ENCODE peak calls at places on chromosomes 3 and 15, in ten cellular contexts. One of them, this sample, is unnamed.

GRCh38 chr3:23763040-23763477 is 42.7 kb upstream of the UBE2E1 start:
- DNase-seq in CD8-positive, alpha-beta memory T cell: no peak
- DNase-seq in neuronal stem cell: no peak
- DNase-seq in HepG2: no peak
- DNase-seq in BJ: no peak
- DNase-seq in right cardiac atrium: no peak
- DNase-seq in cardiac muscle cell: peak; percentile 62
- DNase-seq in fibroblast of lung: peak; percentile 51
- DNase-seq in body of pancreas: no peak
- DNase-seq in upper lobe of right lung: no peak
- DNase-seq in this sample: no peak

GRCh38 chr15:71252036-71252898 is 137.0 kb downstream of the THSD4 start:
- DNase-seq in CD8-positive, alpha-beta memory T cell: no peak
- DNase-seq in neuronal stem cell: no peak
- DNase-seq in HepG2: no peak
- DNase-seq in BJ: no peak
- DNase-seq in right cardiac atrium: peak; percentile 44
- DNase-seq in cardiac muscle cell: peak; percentile 59
- DNase-seq in fibroblast of lung: peak; percentile 61
- DNase-seq in body of pancreas: no peak
- DNase-seq in upper lobe of right lung: no peak
- DNase-seq in this sample: no peak

GRCh38 chr15:90513448-90513847 is 16.3 kb upstream of the CRTC3 start:
- DNase-seq in CD8-positive, alpha-beta memory T cell: no peak
- DNase-seq in neuronal stem cell: no peak
- DNase-seq in HepG2: peak; percentile 59
- DNase-seq in BJ: no peak
- DNase-seq in right cardiac atrium: no peak
- DNase-seq in cardiac muscle cell: no peak
- DNase-seq in fibroblast of lung: peak; percentile 49
- DNase-seq in body of pancreas: no peak
- DNase-seq in upper lobe of right lung: no peak
- DNase-seq in this sample: no peak

GRCh38 chr3:151553873-151554272 is 93.0 kb upstream of the IGSF10 start:
- DNase-seq in CD8-positive, alpha-beta memory T cell: no peak
- DNase-seq in neuronal stem cell: no peak
- DNase-seq in HepG2: no peak
- DNase-seq in BJ: no peak
- DNase-seq in right cardiac atrium: peak; percentile 76
- DNase-seq in cardiac muscle cell: peak; percentile 94
- DNase-seq in fibroblast of lung: no peak
- DNase-seq in body of pancreas: peak; percentile 52
- DNase-seq in upper lobe of right lung: no peak
- DNase-seq in this sample: no peak

GRCh38 chr15:69265347-69265955 is 33.3 kb upstream of the PAQR5 start:
- DNase-seq in CD8-positive, alpha-beta memory T cell: no peak
- DNase-seq in neuronal stem cell: no peak
- DNase-seq in HepG2: peak; percentile 47
- DNase-seq in BJ: no peak
- DNase-seq in right cardiac atrium: no peak
- DNase-seq in cardiac muscle cell: peak; percentile 49
- DNase-seq in fibroblast of lung: peak; percentile 25
- DNase-seq in body of pancreas: no peak
- DNase-seq in upper lobe of right lung: no peak
- DNase-seq in this sample: peak; percentile 28

GRCh38 chr3:135238201-135238600 is 443.1 kb downstream of the EPHB1 start:
- DNase-seq in CD8-positive, alpha-beta memory T cell: no peak
- DNase-seq in neuronal stem cell: no peak
- DNase-seq in HepG2: no peak
- DNase-seq in BJ: no peak
- DNase-seq in right cardiac atrium: no peak
- DNase-seq in cardiac muscle cell: no peak
- DNase-seq in fibroblast of lung: no peak
- DNase-seq in body of pancreas: no peak
- DNase-seq in upper lobe of right lung: no peak
- DNase-seq in this sample: no peak

GRCh38 chr3:148460686-148461085 is 237.0 kb upstream of the AGTR1 start:
- DNase-seq in CD8-positive, alpha-beta memory T cell: no peak
- DNase-seq in neuronal stem cell: no peak
- DNase-seq in HepG2: peak; percentile 7
- DNase-seq in BJ: no peak
- DNase-seq in right cardiac atrium: no peak
- DNase-seq in cardiac muscle cell: no peak
- DNase-seq in fibroblast of lung: no peak
- DNase-seq in body of pancreas: no peak
- DNase-seq in upper lobe of right lung: no peak
- DNase-seq in this sample: no peak

GRCh38 chr15:33844186-33844585 is 124.1 kb upstream of the CHRM5 start:
- DNase-seq in CD8-positive, alpha-beta memory T cell: no peak
- DNase-seq in neuronal stem cell: no peak
- DNase-seq in HepG2: no peak
- DNase-seq in BJ: no peak
- DNase-seq in right cardiac atrium: no peak
- DNase-seq in cardiac muscle cell: no peak
- DNase-seq in fibroblast of lung: no peak
- DNase-seq in body of pancreas: no peak
- DNase-seq in upper lobe of right lung: no peak
- DNase-seq in this sample: no peak

GRCh38 chr15:35522061-35522460 is 23.9 kb downstream of the DPH6 start:
- DNase-seq in CD8-positive, alpha-beta memory T cell: no peak
- DNase-seq in neuronal stem cell: no peak
- DNase-seq in HepG2: no peak
- DNase-seq in BJ: no peak
- DNase-seq in right cardiac atrium: no peak
- DNase-seq in cardiac muscle cell: peak; percentile 26
- DNase-seq in fibroblast of lung: no peak
- DNase-seq in body of pancreas: no peak
- DNase-seq in upper lobe of right lung: no peak
- DNase-seq in this sample: no peak

GRCh38 chr15:81909229-81910087 is 136.4 kb downstream of the MEX3B start:
- DNase-seq in CD8-positive, alpha-beta memory T cell: no peak
- DNase-seq in neuronal stem cell: no peak
- DNase-seq in HepG2: no peak
- DNase-seq in BJ: no peak
- DNase-seq in right cardiac atrium: no peak
- DNase-seq in cardiac muscle cell: no peak
- DNase-seq in fibroblast of lung: no peak
- DNase-seq in body of pancreas: no peak
- DNase-seq in upper lobe of right lung: no peak
- DNase-seq in this sample: no peak

GRCh38 chr15:49688135-49688790 is 67.4 kb downstream of the DTWD1 start:
- DNase-seq in CD8-positive, alpha-beta memory T cell: no peak
- DNase-seq in neuronal stem cell: no peak
- DNase-seq in HepG2: no peak
- DNase-seq in BJ: no peak
- DNase-seq in right cardiac atrium: no peak
- DNase-seq in cardiac muscle cell: peak; percentile 36
- DNase-seq in fibroblast of lung: no peak
- DNase-seq in body of pancreas: no peak
- DNase-seq in upper lobe of right lung: no peak
- DNase-seq in this sample: no peak

GRCh38 chr15:51759557-51760070 is 8.2 kb downstream of the TMOD2 start:
- DNase-seq in CD8-positive, alpha-beta memory T cell: no peak
- DNase-seq in neuronal stem cell: no peak
- DNase-seq in HepG2: peak; percentile 6
- DNase-seq in BJ: peak; percentile 83
- DNase-seq in right cardiac atrium: peak; percentile 85
- DNase-seq in cardiac muscle cell: peak; percentile 98
- DNase-seq in fibroblast of lung: peak; percentile 95
- DNase-seq in body of pancreas: peak; percentile 65
- DNase-seq in upper lobe of right lung: peak; percentile 67
- DNase-seq in this sample: no peak

GRCh38 chr3:132659000-132659369 is 624 bp downstream of the ACAD11 start:
- DNase-seq in CD8-positive, alpha-beta memory T cell: no peak
- DNase-seq in neuronal stem cell: no peak
- DNase-seq in HepG2: no peak
- DNase-seq in BJ: no peak
- DNase-seq in right cardiac atrium: no peak
- DNase-seq in cardiac muscle cell: no peak
- DNase-seq in fibroblast of lung: no peak
- DNase-seq in body of pancreas: no peak
- DNase-seq in upper lobe of right lung: no peak
- DNase-seq in this sample: no peak

GRCh38 chr3:144708437-144708836 is 736.8 kb downstream of the DIPK2A start:
- DNase-seq in CD8-positive, alpha-beta memory T cell: no peak
- DNase-seq in neuronal stem cell: no peak
- DNase-seq in HepG2: no peak
- DNase-seq in BJ: no peak
- DNase-seq in right cardiac atrium: no peak
- DNase-seq in cardiac muscle cell: no peak
- DNase-seq in fibroblast of lung: no peak
- DNase-seq in body of pancreas: no peak
- DNase-seq in upper lobe of right lung: no peak
- DNase-seq in this sample: no peak

GRCh38 chr15:23420806-23421575 is 26.1 kb downstream of the GOLGA6L2 start:
- DNase-seq in CD8-positive, alpha-beta memory T cell: no peak
- DNase-seq in neuronal stem cell: no peak
- DNase-seq in HepG2: no peak
- DNase-seq in BJ: no peak
- DNase-seq in right cardiac atrium: peak; percentile 59
- DNase-seq in cardiac muscle cell: no peak
- DNase-seq in fibroblast of lung: no peak
- DNase-seq in body of pancreas: no peak
- DNase-seq in upper lobe of right lung: peak; percentile 47
- DNase-seq in this sample: no peak

GRCh38 chr15:41194444-41194843 is 36.1 kb downstream of the EXD1 start:
- DNase-seq in CD8-positive, alpha-beta memory T cell: no peak
- DNase-seq in neuronal stem cell: no peak
- DNase-seq in HepG2: no peak
- DNase-seq in BJ: no peak
- DNase-seq in right cardiac atrium: no peak
- DNase-seq in cardiac muscle cell: no peak
- DNase-seq in fibroblast of lung: no peak
- DNase-seq in body of pancreas: no peak
- DNase-seq in upper lobe of right lung: no peak
- DNase-seq in this sample: no peak

DNA sequence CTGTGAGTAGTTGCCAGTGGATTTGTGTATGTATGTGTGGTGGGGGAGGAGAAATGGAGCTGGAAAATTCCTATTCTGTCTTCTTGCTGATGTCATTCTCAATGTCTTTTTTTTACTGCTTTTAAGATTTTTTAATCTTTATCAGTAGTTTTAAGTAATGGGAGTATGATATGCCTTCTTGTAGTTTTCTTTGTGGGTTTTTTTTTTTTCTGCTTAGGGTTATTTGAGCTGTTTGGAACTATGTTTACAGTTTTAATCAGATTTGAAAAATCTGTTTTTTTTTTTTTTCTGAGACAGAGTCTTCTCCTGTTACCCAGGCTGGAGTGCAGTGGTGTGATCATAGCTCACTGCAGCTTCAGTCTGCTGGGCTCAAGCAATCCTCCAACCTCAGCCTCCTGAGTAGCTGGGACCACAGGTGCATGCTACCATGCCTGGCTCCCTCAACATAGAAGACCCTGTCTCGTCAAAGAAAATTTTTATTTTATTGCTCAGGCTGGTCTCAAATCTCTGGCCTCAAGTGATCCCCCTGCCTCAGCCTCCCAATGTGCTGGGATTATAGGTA is 37.1 kb downstream of the RPL39L start:
- DNase-seq in CD8-positive, alpha-beta memory T cell: no peak
- DNase-seq in neuronal stem cell: no peak
- DNase-seq in HepG2: no peak
- DNase-seq in BJ: no peak
- DNase-seq in right cardiac atrium: no peak
- DNase-seq in cardiac muscle cell: no peak
- DNase-seq in fibroblast of lung: no peak
- DNase-seq in body of pancreas: no peak
- DNase-seq in upper lobe of right lung: no peak
- DNase-seq in this sample: no peak
- H3K4me3 ChIP-seq in CD8-positive, alpha-beta memory T cell: peak overlapping the region; percentile 43
- H3K4me3 ChIP-seq in neuronal stem cell: no peak overlapping the region
- H3K4me3 ChIP-seq in HepG2: peak overlapping the region; percentile 35
- H3K4me3 ChIP-seq in BJ: peak overlapping the region; percentile 22
- H3K4me3 ChIP-seq in right cardiac atrium: peak overlapping the region; percentile 12
- H3K4me3 ChIP-seq in cardiac muscle cell: no peak overlapping the region
- H3K4me3 ChIP-seq in fibroblast of lung: peak overlapping the region; percentile 3
- H3K4me3 ChIP-seq in body of pancreas: no peak overlapping the region
- H3K4me3 ChIP-seq in upper lobe of right lung: peak overlapping the region; percentile 50
- H3K4me3 ChIP-seq in this sample: peak overlapping the region; percentile 28

DNA sequence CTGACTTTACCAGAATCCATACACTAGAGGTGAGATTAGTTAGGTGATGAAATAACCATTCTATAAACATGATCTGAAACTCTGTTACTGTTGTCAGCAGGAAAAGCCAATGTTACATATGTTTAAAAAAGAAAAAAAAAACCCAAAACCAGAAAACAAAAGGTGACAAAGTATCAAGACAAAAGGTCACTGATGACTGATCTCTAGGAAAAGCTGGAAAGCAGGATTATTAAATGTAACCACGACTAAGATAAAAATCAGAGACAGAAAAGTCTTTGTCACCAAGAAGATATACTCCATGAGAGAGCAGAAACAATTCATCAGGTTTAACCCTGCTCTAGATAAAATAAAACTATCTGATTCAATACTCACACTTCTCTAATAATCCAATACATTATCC is 5.4 kb upstream of the SETD5 start:
- DNase-seq in CD8-positive, alpha-beta memory T cell: no peak
- DNase-seq in neuronal stem cell: no peak
- DNase-seq in HepG2: no peak
- DNase-seq in BJ: no peak
- DNase-seq in right cardiac atrium: no peak
- DNase-seq in cardiac muscle cell: no peak
- DNase-seq in fibroblast of lung: no peak
- DNase-seq in body of pancreas: no peak
- DNase-seq in upper lobe of right lung: no peak
- DNase-seq in this sample: no peak
- H3K4me3 ChIP-seq in CD8-positive, alpha-beta memory T cell: no peak overlapping the region
- H3K4me3 ChIP-seq in neuronal stem cell: no peak overlapping the region
- H3K4me3 ChIP-seq in HepG2: no peak overlapping the region
- H3K4me3 ChIP-seq in BJ: no peak overlapping the region
- H3K4me3 ChIP-seq in right cardiac atrium: no peak overlapping the region
- H3K4me3 ChIP-seq in cardiac muscle cell: no peak overlapping the region
- H3K4me3 ChIP-seq in fibroblast of lung: no peak overlapping the region
- H3K4me3 ChIP-seq in body of pancreas: no peak overlapping the region
- H3K4me3 ChIP-seq in upper lobe of right lung: no peak overlapping the region
- H3K4me3 ChIP-seq in this sample: no peak overlapping the region

DNA sequence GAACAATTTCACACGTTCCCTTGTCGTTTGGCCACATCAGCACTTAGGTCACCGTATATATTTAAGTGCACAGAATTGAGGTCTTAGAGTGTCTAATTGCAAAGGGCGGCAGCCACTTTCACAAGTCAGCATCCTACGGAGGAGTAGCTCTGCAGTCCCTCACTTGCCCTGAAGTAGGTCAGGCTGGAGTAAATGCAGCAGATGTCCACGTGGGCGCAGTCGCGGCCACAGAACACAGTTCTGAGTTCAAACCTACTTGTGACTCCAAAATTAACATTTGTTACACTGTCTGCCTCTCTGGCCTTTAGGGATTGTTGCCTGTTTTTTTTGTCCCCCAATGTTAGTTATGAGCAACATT is 85.8 kb downstream of the PDCD6IP start:
- DNase-seq in CD8-positive, alpha-beta memory T cell: no peak
- DNase-seq in neuronal stem cell: no peak
- DNase-seq in HepG2: peak; percentile 26
- DNase-seq in BJ: no peak
- DNase-seq in right cardiac atrium: peak; percentile 66
- DNase-seq in cardiac muscle cell: peak; percentile 46
- DNase-seq in fibroblast of lung: no peak
- DNase-seq in body of pancreas: no peak
- DNase-seq in upper lobe of right lung: no peak
- DNase-seq in this sample: no peak
- H3K4me3 ChIP-seq in CD8-positive, alpha-beta memory T cell: no peak overlapping the region
- H3K4me3 ChIP-seq in neuronal stem cell: no peak overlapping the region
- H3K4me3 ChIP-seq in HepG2: no peak overlapping the region
- H3K4me3 ChIP-seq in BJ: no peak overlapping the region
- H3K4me3 ChIP-seq in right cardiac atrium: no peak overlapping the region
- H3K4me3 ChIP-seq in cardiac muscle cell: no peak overlapping the region
- H3K4me3 ChIP-seq in fibroblast of lung: no peak overlapping the region
- H3K4me3 ChIP-seq in body of pancreas: no peak overlapping the region
- H3K4me3 ChIP-seq in upper lobe of right lung: no peak overlapping the region
- H3K4me3 ChIP-seq in this sample: no peak overlapping the region

GRCh38 chr3:137768361-137769320 is 4.5 kb downstream of the SOX14 start:
- DNase-seq in CD8-positive, alpha-beta memory T cell: no peak
- DNase-seq in neuronal stem cell: no peak
- DNase-seq in HepG2: no peak
- DNase-seq in BJ: no peak
- DNase-seq in right cardiac atrium: no peak
- DNase-seq in cardiac muscle cell: no peak
- DNase-seq in fibroblast of lung: no peak
- DNase-seq in body of pancreas: no peak
- DNase-seq in upper lobe of right lung: no peak
- DNase-seq in this sample: no peak
- H3K4me3 ChIP-seq in CD8-positive, alpha-beta memory T cell: no peak overlapping the region
- H3K4me3 ChIP-seq in neuronal stem cell: peak overlapping the region; percentile 23
- H3K4me3 ChIP-seq in HepG2: peak overlapping the region; percentile 38
- H3K4me3 ChIP-seq in BJ: peak overlapping the region; percentile 28
- H3K4me3 ChIP-seq in right cardiac atrium: peak overlapping the region; percentile 31
- H3K4me3 ChIP-seq in cardiac muscle cell: no peak overlapping the region
- H3K4me3 ChIP-seq in fibroblast of lung: peak overlapping the region; percentile 6
- H3K4me3 ChIP-seq in body of pancreas: peak overlapping the region; percentile 21
- H3K4me3 ChIP-seq in upper lobe of right lung: peak overlapping the region; percentile 33
- H3K4me3 ChIP-seq in this sample: no peak overlapping the region

This sample was measured in Jurkat, Clone E6-1.